ENCODE peak calls at places on chromosomes 5 and 9, in six cellular contexts. Y is HEK293T, B is WTC11, L is HCT116, H is GM12878, P is HepG2. U is an unnamed sample.

GRCh38 chr5:54882841-54883240 is 102.6 kb downstream of the ESM1 start:
- DNase-seq in Y (no peak), B (no peak), L (no peak), H (no peak), P (no peak), U (no peak)

GRCh38 chr9:131773911-131774379 is 34.1 kb upstream of the RAPGEF1 start:
- DNase-seq in Y (peak; percentile 70), B (peak; percentile 67), L (no peak), H (no peak), P (peak; percentile 41), U (peak; percentile 73)

GRCh38 chr5:33370135-33370472 is 70.7 kb upstream of the TARS1 start:
- DNase-seq in Y (no peak), B (no peak), L (peak; percentile 12), H (no peak), P (no peak), U (no peak)

GRCh38 chr5:135569755-135570452 is 8.9 kb downstream of the CXCL14 start:
- DNase-seq in Y (peak; percentile 72), B (peak; percentile 75), L (peak; percentile 51), H (no peak), P (peak; percentile 27), U (peak; percentile 53)

GRCh38 chr9:89037325-89037724 is 46.1 kb downstream of the S1PR3 start:
- DNase-seq in Y (no peak), B (no peak), L (no peak), H (no peak), P (no peak), U (no peak)

GRCh38 chr9:129489838-129490582 is 130.9 kb downstream of the C9orf50 start:
- DNase-seq in Y (no peak), B (no peak), L (no peak), H (no peak), P (no peak), U (peak; percentile 42)

GRCh38 chr9:114121445-114122151 is 22.5 kb upstream of the KIF12 start:
- DNase-seq in Y (no peak), B (no peak), L (no peak), H (no peak), P (no peak), U (no peak)

GRCh38 chr9:95764920-95765319 is 110.6 kb upstream of the ERCC6L2 start:
- DNase-seq in Y (peak; percentile 26), B (no peak), L (no peak), H (no peak), P (no peak), U (no peak)

GRCh38 chr9:6354072-6354686 is 26.0 kb downstream of the TPD52L3 start:
- DNase-seq in Y (peak; percentile 54), B (peak; percentile 19), L (peak; percentile 49), H (peak; percentile 45), P (peak; percentile 61), U (peak; percentile 49)

GRCh38 chr5:15450473-15450872 is 49.5 kb upstream of the FBXL7 start:
- DNase-seq in Y (no peak), B (no peak), L (no peak), H (no peak), P (no peak), U (no peak)

GRCh38 chr5:67182406-67182805 is 14.2 kb downstream of the CD180 start:
- DNase-seq in Y (peak; percentile 29), B (peak; percentile 36), L (no peak), H (no peak), P (no peak), U (peak; percentile 19)

GRCh38 chr9:110081395-110081794 is 126.6 kb downstream of the C9orf152 start:
- DNase-seq in Y (no peak), B (no peak), L (no peak), H (no peak), P (no peak), U (no peak)

GRCh38 chr9:90007516-90008430 is 403.0 kb downstream of the GADD45G start:
- DNase-seq in Y (no peak), B (no peak), L (no peak), H (no peak), P (no peak), U (no peak)

GRCh38 chr9:124797343-124798103 is 20.6 kb downstream of the OLFML2A start:
- DNase-seq in Y (no peak), B (no peak), L (no peak), H (no peak), P (no peak), U (peak; percentile 28)

GRCh38 chr9:7234144-7234543 is 476.4 kb downstream of the KDM4C start:
- DNase-seq in Y (peak; percentile 22), B (peak; percentile 85), L (peak; percentile 41), H (no peak), P (peak; percentile 52), U (peak; percentile 23)

GRCh38 chr9:123996731-123997421 is 14.7 kb upstream of the LHX2 start:
- DNase-seq in Y (no peak), B (peak; percentile 29), L (no peak), H (no peak), P (no peak), U (no peak)

GRCh38 chr9:21681641-21682040 is 120.8 kb upstream of the MTAP start:
- DNase-seq in Y (no peak), B (no peak), L (no peak), H (no peak), P (no peak), U (no peak)

GRCh38 chr5:141677415-141677814 is 4.6 kb downstream of the ARAP3 start:
- DNase-seq in Y (peak; percentile 39), B (peak; percentile 67), L (no peak), H (no peak), P (peak; percentile 32), U (peak; percentile 51)

GRCh38 chr9:32581512-32582143 is 8.7 kb upstream of the NDUFB6 start:
- DNase-seq in Y (peak; percentile 26), B (no peak), L (peak; percentile 71), H (no peak), P (peak; percentile 61), U (no peak)

GRCh38 chr9:107929439-107929838 is 439.9 kb upstream of the KLF4 start:
- DNase-seq in Y (no peak), B (no peak), L (no peak), H (no peak), P (no peak), U (no peak)

GRCh38 chr5:132427285-132428146 is 58.0 kb downstream of the SLC22A5 start:
- DNase-seq in Y (no peak), B (no peak), L (no peak), H (no peak), P (no peak), U (no peak)

GRCh38 chr9:98256632-98257218 is 1.3 kb upstream of the TBC1D2 start:
- DNase-seq in Y (peak; percentile 46), B (no peak), L (no peak), H (no peak), P (no peak), U (peak; percentile 50)

GRCh38 chr5:175861337-175862130 is 9.8 kb upstream of the CPLX2 start:
- DNase-seq in Y (no peak), B (no peak), L (peak; percentile 98), H (no peak), P (peak; percentile 100), U (no peak)

GRCh38 chr9:134486127-134486995 is 155.2 kb upstream of the COL5A1 start:
- DNase-seq in Y (no peak), B (peak; percentile 7), L (no peak), H (no peak), P (no peak), U (no peak)

GRCh38 chr5:6383376-6383775 is 5.0 kb upstream of the MED10 start:
- DNase-seq in Y (no peak), B (no peak), L (no peak), H (no peak), P (peak; percentile 10), U (no peak)

GRCh38 chr9:121529237-121529987 is 29.8 kb upstream of the GGTA1 start:
- DNase-seq in Y (no peak), B (no peak), L (no peak), H (no peak), P (no peak), U (no peak)

GRCh38 chr9:127058645-127059021 is 63.8 kb downstream of the ANGPTL2 start:
- DNase-seq in Y (no peak), B (no peak), L (no peak), H (no peak), P (no peak), U (no peak)

GRCh38 chr5:82046268-82046621 is 74.4 kb downstream of the ATG10 start:
- DNase-seq in Y (no peak), B (no peak), L (no peak), H (no peak), P (no peak), U (no peak)
- TF ChIP-seq SP1 in Y (no peak), B (no peak), L (no peak), H (no peak), P (no peak), U (no peak)

GRCh38 chr9:92986175-92987110 is 39.1 kb downstream of the FGD3 start:
- DNase-seq in Y (no peak), B (no peak), L (no peak), H (no peak), P (no peak), U (peak; percentile 37)
- TF ChIP-seq SP1 in Y (no peak), B (no peak), L (no peak), H (no peak), P (no peak), U (no peak)

GRCh38 chr9:35905912-35906679 is at the start of gene HRCT1:
- DNase-seq in Y (no peak), B (no peak), L (peak; percentile 74), H (no peak), P (peak; percentile 77), U (no peak)

GRCh38 chr9:35904338-35904737 is 1.7 kb upstream of the HRCT1 start:
- DNase-seq in Y (no peak), B (no peak), L (no peak), H (no peak), P (no peak), U (no peak)

GRCh38 chr9:35906923-35907699 is 1.1 kb downstream of the HRCT1 start:
- DNase-seq in Y (no peak), B (no peak), L (no peak), H (no peak), P (no peak), U (no peak)

GRCh38 chr9:35904966-35905781 is 828 bp upstream of the HRCT1 start:
- DNase-seq in Y (no peak), B (no peak), L (no peak), H (no peak), P (no peak), U (no peak)

DNA sequence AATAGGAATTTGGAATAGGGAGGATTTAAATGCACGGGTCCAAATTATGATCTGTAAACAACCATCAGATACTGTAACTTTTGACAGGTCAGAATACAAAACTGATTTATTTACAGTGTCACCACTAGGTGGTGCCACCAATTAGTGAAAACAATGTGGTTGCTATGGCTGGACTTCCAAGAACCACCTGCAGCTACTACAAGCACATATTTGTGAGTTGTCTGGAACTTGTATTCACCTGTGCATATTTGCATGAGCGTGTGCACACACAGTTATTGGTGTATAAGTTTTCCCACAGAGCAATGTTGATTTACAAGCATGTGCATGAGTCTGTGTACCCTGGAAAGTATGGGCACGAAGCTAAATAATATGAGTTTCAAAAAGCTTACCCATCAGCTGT is 3.0 kb upstream of the HRCT1 start:
- DNase-seq in Y (peak; percentile 62), B (no peak), L (peak; percentile 48), H (no peak), P (peak; percentile 65), U (peak; percentile 55)
- TF ChIP-seq SP1 in Y (no peak), B (no peak), L (no peak), H (no peak), P (no peak), U (no peak)

DNA sequence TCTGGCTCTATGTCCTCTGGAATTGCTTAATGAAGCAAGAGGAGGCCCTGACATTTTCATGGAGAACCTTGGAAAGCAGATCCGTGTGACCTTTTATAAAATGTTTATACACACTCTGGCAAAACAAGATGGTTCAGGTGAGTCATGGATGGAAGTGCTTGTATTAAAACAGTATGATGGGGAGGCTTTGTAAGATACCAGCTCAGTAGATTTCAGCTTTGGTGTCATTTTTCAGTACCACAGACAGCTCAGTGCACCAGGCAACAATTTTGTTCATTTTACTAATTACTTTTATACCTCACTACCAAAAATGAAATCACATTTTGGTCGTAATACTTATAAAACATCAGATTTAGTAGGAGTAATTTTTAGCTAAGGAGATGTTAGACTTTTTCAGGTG is 5.2 kb downstream of the KCNN2 start:
- DNase-seq in Y (no peak), B (no peak), L (no peak), H (no peak), P (no peak), U (no peak)
- TF ChIP-seq SP1 in Y (no peak), B (no peak), L (no peak), H (no peak), P (no peak), U (no peak)

U was measured in K562.